ENCODE peak calls at places on chromosomes 2 and 18, in ten cellular contexts. Z, X, G, Q, P, L, O, V, A and T are unnamed samples.

GRCh38 chr2:38668092-38668491 is 2.2 kb downstream of the GALM start:
- DNase-seq in Z (no peak), X (no peak), G (no peak), Q (no peak), P (no peak), L (no peak), O (no peak), V (no peak), A (no peak), T (no peak)

GRCh38 chr2:47069628-47070154 is 85.4 kb downstream of the STPG4 start:
- DNase-seq in Z (no peak), X (no peak), G (no peak), Q (peak; percentile 54), P (peak; percentile 85), L (peak; percentile 58), O (peak; percentile 93), V (peak; percentile 97), A (no peak), T (no peak)

GRCh38 chr2:239222346-239223028 is 178.3 kb downstream of the HDAC4 start:
- DNase-seq in Z (no peak), X (peak; percentile 61), G (peak; percentile 27), Q (peak; percentile 87), P (peak; percentile 88), L (no peak), O (no peak), V (no peak), A (no peak), T (no peak)

GRCh38 chr2:108026095-108026794 is 39.9 kb downstream of the SLC5A7 start:
- DNase-seq in Z (no peak), X (no peak), G (no peak), Q (no peak), P (no peak), L (no peak), O (no peak), V (no peak), A (no peak), T (no peak)

GRCh38 chr2:191173206-191173605 is 22.4 kb upstream of the STAT4 start:
- DNase-seq in Z (no peak), X (no peak), G (no peak), Q (no peak), P (no peak), L (no peak), O (no peak), V (no peak), A (no peak), T (no peak)

GRCh38 chr2:64773461-64774118 is 119.9 kb upstream of the SERTAD2 start:
- DNase-seq in Z (no peak), X (no peak), G (no peak), Q (no peak), P (no peak), L (no peak), O (no peak), V (no peak), A (no peak), T (no peak)

GRCh38 chr2:51782874-51783765 is 751.2 kb upstream of the NRXN1 start:
- DNase-seq in Z (no peak), X (no peak), G (no peak), Q (peak; percentile 6), P (peak; percentile 27), L (no peak), O (no peak), V (no peak), A (no peak), T (no peak)

GRCh38 chr2:140344842-140345241 is 1564.7 kb upstream of the NXPH2 start:
- DNase-seq in Z (no peak), X (no peak), G (no peak), Q (no peak), P (peak; percentile 65), L (no peak), O (no peak), V (no peak), A (no peak), T (no peak)

GRCh38 chr2:118224144-118224887 is 136.0 kb downstream of the INSIG2 start:
- DNase-seq in Z (no peak), X (no peak), G (no peak), Q (peak; percentile 12), P (no peak), L (peak; percentile 26), O (peak; percentile 20), V (peak; percentile 7), A (no peak), T (peak; percentile 58)

GRCh38 chr18:59718108-59719057 is 21.2 kb upstream of the CCBE1 start:
- DNase-seq in Z (peak; percentile 86), X (no peak), G (no peak), Q (peak; percentile 81), P (peak; percentile 96), L (no peak), O (no peak), V (no peak), A (no peak), T (no peak)

GRCh38 chr2:95300391-95300938 is 3.3 kb downstream of the KCNIP3 start:
- DNase-seq in Z (no peak), X (no peak), G (no peak), Q (no peak), P (no peak), L (no peak), O (peak; percentile 55), V (peak; percentile 91), A (no peak), T (no peak)

GRCh38 chr18:57073516-57074187 is 73.2 kb upstream of the BOD1L2 start:
- DNase-seq in Z (no peak), X (no peak), G (no peak), Q (no peak), P (no peak), L (no peak), O (no peak), V (no peak), A (no peak), T (no peak)

GRCh38 chr18:35688757-35689156 is 107.2 kb downstream of the GALNT1 start:
- DNase-seq in Z (no peak), X (no peak), G (no peak), Q (no peak), P (no peak), L (no peak), O (no peak), V (no peak), A (no peak), T (no peak)

GRCh38 chr18:50879302-50880107 is 587 bp downstream of the ME2 start:
- DNase-seq in Z (no peak), X (no peak), G (no peak), Q (peak; percentile 62), P (peak; percentile 57), L (no peak), O (peak; percentile 53), V (peak; percentile 51), A (no peak), T (peak; percentile 39)

GRCh38 chr18:2826581-2826980 is 20.2 kb upstream of the EMILIN2 start:
- DNase-seq in Z (no peak), X (peak; percentile 69), G (peak; percentile 35), Q (peak; percentile 53), P (peak; percentile 88), L (peak; percentile 41), O (no peak), V (no peak), A (no peak), T (no peak)

GRCh38 chr18:70289351-70290330 is 796 bp downstream of the SOCS6 start:
- DNase-seq in Z (no peak), X (no peak), G (peak; percentile 57), Q (peak; percentile 46), P (peak; percentile 38), L (peak; percentile 37), O (peak; percentile 52), V (peak; percentile 62), A (no peak), T (peak; percentile 6)

GRCh38 chr2:439077-439476 is 151.2 kb upstream of the ALKAL2 start:
- DNase-seq in Z (no peak), X (no peak), G (no peak), Q (no peak), P (no peak), L (no peak), O (no peak), V (no peak), A (no peak), T (no peak)

GRCh38 chr2:216115224-216115582 is 6.1 kb downstream of the XRCC5 start:
- DNase-seq in Z (no peak), X (no peak), G (no peak), Q (no peak), P (no peak), L (no peak), O (no peak), V (peak; percentile 40), A (no peak), T (no peak)

GRCh38 chr2:10520154-10520553 is 72.0 kb upstream of the ODC1 start:
- DNase-seq in Z (no peak), X (peak; percentile 44), G (no peak), Q (no peak), P (no peak), L (no peak), O (no peak), V (no peak), A (no peak), T (peak; percentile 48)
- TF ChIP-seq CTCF in Z (no peak), X (no peak), G (no peak), Q (no peak), P (peak; percentile 7), L (no peak), O (peak; percentile 21), V (no peak), A (no peak), T (peak; percentile 30)

DNA sequence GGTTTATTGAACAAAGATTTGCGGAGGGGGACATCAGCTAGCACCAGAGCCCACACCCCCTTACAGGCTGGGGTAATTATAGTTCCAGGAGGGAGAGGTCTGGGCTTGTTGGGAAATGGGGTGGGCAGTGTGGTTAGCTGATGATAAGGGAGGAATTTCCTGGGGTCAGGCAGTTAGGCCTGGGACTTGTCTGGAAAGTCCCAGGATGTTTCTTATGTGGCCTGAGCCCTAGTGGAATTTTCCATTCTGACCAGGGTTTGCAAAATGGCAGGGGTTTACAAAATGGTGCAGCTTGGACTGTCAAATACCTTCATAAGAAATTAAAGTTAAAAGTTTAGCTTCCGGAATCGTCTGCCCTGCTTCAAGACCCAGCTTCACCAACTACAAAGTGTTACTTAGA is 199.1 kb downstream of the FBXO15 start:
- DNase-seq in Z (no peak), X (no peak), G (no peak), Q (no peak), P (peak; percentile 55), L (no peak), O (no peak), V (no peak), A (no peak), T (no peak)
- TF ChIP-seq CTCF in Z (no peak), X (no peak), G (no peak), Q (no peak), P (no peak), L (no peak), O (no peak), V (no peak), A (no peak), T (no peak)

DNA sequence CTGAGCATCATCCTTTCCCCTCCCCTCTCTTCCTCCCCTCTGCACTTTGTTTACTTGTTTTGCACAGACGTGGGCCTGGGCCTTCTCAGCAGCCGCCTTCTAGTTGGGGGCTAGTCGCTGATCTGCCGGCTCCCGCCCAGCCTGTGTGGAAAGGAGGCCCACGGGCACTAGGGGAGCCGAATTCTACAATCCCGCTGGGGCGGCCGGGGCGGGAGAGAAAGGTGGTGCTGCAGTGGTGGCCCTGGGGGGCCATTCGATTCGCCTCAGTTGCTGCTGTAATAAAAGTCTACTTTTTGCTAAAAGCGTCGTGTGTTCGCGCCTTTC is 261 bp upstream of the KRTCAP3 start:
- DNase-seq in Z (no peak), X (no peak), G (no peak), Q (no peak), P (no peak), L (no peak), O (no peak), V (no peak), A (no peak), T (no peak)
- TF ChIP-seq CTCF in Z (no peak), X (no peak), G (no peak), Q (no peak), P (no peak), L (no peak), O (no peak), V (peak; percentile 35), A (no peak), T (no peak)

GRCh38 chr2:200658278-200658864 is 72.6 kb downstream of the AOX1 start:
- DNase-seq in Z (no peak), X (no peak), G (no peak), Q (peak; percentile 23), P (peak; percentile 22), L (no peak), O (no peak), V (no peak), A (no peak), T (no peak)
- TF ChIP-seq CTCF in Z (no peak), X (no peak), G (no peak), Q (no peak), P (no peak), L (no peak), O (no peak), V (no peak), A (no peak), T (no peak)